ENCODE peak calls at places on chromosomes 11 and 22, in five cellular contexts. R is thoracic aorta, U is AG04449, B is AG10803, J is kidney epithelial cell. S is an unnamed sample.
A peak's percentile ranks its signal among the peaks of the same experiment; 100 is the strongest.

GRCh38 chr22:37610480-37611148 is 2.0 kb downstream of the GGA1 start:
- DNase-seq in J (no peak), U (no peak), R (no peak), B (no peak), S (no peak)

GRCh38 chr11:34654491-34655334 is 33.8 kb downstream of the EHF start:
- DNase-seq in J (no peak), R (no peak), B (peak; percentile 80), U (no peak), S (no peak)

GRCh38 chr11:80627364-80627763 is 1186.5 kb upstream of the TENM4 start:
- DNase-seq in B (no peak), U (no peak), R (no peak), J (no peak), S (no peak)

GRCh38 chr11:8587915-8588314 is 6.1 kb downstream of the STK33 start:
- DNase-seq in R (no peak), J (no peak), U (no peak), B (no peak), S (no peak)

GRCh38 chr22:25109878-25110595 is 89.6 kb upstream of the CRYBB3 start:
- DNase-seq in U (no peak), B (no peak), R (no peak), J (no peak), S (no peak)

GRCh38 chr11:110710520-110711381 is 1.5 kb downstream of the ARHGAP20 start:
- DNase-seq in U (no peak), B (no peak), J (no peak), R (no peak), S (peak; percentile 25)

GRCh38 chr11:92765965-92766371 is 203.5 kb upstream of the MTNR1B start:
- DNase-seq in R (no peak), U (no peak), J (peak; percentile 2), B (peak; percentile 39), S (no peak)

GRCh38 chr11:77886401-77886800 is 65.5 kb downstream of the AAMDC start:
- DNase-seq in B (peak; percentile 55), J (no peak), U (no peak), R (no peak), S (no peak)

GRCh38 chr11:78156081-78156844 is 16.8 kb upstream of the ALG8 start:
- DNase-seq in R (no peak), J (no peak), U (no peak), B (peak; percentile 53), S (no peak)

DNA sequence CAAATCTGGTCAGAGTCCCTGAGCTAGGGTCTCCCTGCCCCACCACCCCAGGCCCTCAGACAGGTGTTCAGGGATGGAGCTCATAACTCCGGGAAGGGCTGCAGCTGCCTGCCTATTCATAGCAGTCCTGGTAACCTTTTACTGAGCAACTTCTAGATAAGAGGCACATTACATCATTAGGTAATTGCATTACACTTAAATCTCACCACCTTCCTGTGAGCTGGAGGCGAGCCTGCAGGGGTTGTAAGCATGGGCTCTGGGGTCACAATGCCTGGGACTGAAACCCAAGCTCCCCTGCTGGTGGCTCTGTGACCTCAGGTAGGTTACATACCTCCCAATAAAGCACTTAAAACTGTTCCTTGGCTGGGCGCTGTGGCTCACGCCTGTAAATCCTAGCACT is 22.5 kb downstream of the TP53I11 start:
- DNase-seq in J (no peak), U (no peak), B (no peak), R (no peak), S (no peak)
- TF ChIP-seq CTCF in J (no peak), U (no peak), B (no peak), R (no peak), S (no peak)

GRCh38 chr22:26377170-26377825 is 51.8 kb upstream of the ASPHD2 start:
- DNase-seq in B (no peak), J (no peak), U (no peak), R (no peak), S (no peak)
- TF ChIP-seq CTCF in B (no peak), J (no peak), U (no peak), R (no peak), S (peak; percentile 7)

GRCh38 chr11:67375320-67376021 is 2.1 kb upstream of the CLCF1 start:
- DNase-seq in J (no peak), B (no peak), U (no peak), R (no peak), S (no peak)

GRCh38 chr11:67374571-67375276 is 1.3 kb upstream of the CLCF1 start:
- DNase-seq in B (peak; percentile 50), J (no peak), R (no peak), U (no peak), S (no peak)

GRCh38 chr11:67372993-67373915 is at the start of gene CLCF1:
- DNase-seq in B (peak; percentile 93), U (no peak), J (no peak), R (no peak), S (peak; percentile 84)

GRCh38 chr11:67372232-67372992 is 986 bp downstream of the CLCF1 start:
- DNase-seq in R (no peak), U (no peak), J (no peak), B (no peak), S (peak; percentile 64)

DNA sequence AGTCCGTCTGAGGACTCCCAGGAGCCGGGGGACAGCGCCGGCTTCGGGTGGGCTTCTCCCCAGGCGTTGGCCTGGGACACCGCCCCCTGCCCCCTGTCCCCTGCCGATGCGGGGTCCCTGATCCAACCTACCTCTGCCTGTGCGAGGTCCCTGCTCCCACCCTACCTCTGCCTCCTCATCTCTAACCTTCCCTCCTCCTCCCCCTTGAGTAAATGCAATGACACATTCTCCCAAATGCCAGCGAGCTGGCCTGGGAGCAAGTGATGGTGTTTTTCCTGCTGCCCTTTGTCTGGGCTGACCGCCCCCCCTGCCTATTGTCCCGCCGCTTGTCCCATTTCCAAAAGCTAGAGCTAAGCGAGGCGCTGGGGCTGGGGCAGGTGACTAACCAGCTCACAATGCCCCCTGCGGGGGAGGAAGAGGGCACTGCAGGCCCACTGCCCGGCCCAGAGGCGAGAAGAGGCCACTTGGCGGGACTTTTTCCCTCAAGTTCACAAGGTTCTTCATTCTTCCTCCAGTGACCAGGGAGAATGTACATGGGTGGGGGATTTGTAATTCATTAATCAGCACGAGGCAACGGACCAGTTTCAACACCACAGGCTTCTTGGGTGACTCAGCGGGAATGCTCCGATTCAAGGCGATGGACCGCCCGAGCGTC is 645 bp upstream of the CLCF1 start:
- DNase-seq in B (peak; percentile 99), R (peak; percentile 82), U (peak; percentile 95), J (peak; percentile 99), S (peak; percentile 67)
- TF ChIP-seq CTCF in B (peak; percentile 38), R (peak; percentile 49), U (peak; percentile 47), J (peak; percentile 46), S (peak; percentile 47)

DNA sequence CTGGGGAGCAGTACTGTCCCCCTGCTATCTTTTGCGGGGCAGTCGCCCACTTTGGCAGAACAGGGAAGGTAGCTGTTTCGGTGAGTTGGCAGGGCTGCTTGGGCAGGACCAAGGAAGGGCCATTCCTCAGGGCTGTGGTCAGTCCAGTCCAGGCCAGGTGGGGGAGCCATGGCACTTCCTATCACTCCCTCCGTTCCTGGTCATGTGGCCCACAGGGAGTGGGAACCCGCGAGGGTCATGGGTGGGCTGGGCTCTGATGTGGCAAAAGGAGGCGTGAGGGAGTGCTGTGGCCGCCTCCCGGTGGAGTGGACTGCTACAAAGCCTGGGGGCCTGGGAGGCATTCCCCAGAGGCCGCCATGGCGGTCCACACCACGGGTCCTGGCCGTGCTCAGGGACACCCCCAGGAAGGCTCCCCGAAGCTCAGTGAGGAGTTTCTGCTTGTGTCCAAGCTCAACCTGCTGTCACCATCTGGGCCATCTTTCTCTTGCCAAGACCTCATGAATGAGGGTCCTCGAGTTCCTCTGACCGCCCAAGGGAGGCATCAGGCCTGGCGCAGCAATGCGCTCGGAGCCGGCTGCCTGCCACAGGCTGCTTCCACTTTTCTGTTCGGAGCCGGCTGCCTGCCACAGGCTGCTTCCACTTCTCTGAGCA is 11.9 kb downstream of the CHID1 start:
- DNase-seq in R (no peak), U (no peak), B (no peak), J (no peak), S (no peak)
- TF ChIP-seq CTCF in R (no peak), U (peak; percentile 37), B (peak; percentile 18), J (peak; percentile 32), S (no peak)

DNA sequence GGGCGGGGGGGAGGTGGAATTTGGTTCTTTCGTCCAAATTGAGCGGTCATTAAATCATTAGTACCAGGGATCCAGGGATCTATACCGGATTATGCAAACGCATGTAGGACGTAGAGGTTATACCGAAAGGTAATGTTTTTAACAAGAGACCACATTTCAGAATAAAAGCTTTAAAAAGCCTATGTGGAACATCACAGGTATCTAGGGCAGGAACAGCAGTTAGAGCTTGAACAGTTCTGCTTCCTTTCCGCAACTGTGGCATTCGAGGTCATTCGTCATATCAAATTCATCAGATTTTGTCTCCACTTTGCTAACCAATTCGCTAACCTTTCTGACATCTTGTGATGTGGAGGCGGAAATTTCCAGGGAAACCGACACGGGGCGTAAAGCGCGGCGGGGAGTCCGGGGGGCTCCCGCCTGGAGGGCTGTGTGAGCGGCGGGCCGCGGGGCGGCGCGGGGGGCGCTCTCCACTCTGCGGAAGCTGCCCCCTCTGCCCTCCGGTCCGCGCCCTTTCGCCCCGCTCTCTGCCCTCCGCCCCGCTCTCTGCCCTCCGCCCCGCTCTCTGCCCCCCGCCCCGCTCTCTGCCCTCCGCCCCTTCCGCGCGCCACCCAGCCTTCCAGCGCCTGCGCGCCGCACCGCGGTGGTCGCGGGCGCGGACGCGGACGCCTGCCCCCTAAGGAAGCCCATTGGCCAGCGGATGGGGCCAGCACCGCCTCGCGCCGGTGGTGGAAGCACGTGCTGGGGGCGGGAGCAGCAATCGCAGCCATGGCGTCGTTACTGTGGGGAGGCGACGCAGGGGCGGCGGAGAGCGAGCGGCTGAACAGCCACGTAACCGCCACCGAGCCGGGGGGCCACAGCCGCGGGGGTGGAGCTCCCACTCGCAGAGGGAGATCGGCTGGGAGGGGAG is at the start of gene DDX25:
- DNase-seq in B (no peak), R (no peak), J (no peak), U (no peak), S (no peak)
- TF ChIP-seq CTCF in B (no peak), R (no peak), J (no peak), U (no peak), S (no peak)

GRCh38 chr11:124899376-124900145 is 1.9 kb upstream of the ROBO4 start:
- DNase-seq in B (no peak), R (no peak), J (no peak), U (no peak), S (no peak)

GRCh38 chr11:124898711-124899110 is 1.0 kb upstream of the ROBO4 start:
- DNase-seq in B (peak; percentile 74), R (no peak), U (no peak), J (no peak), S (no peak)

GRCh38 chr11:124896071-124896750 is 1.5 kb downstream of the ROBO4 start:
- DNase-seq in J (no peak), U (no peak), B (no peak), R (no peak), S (no peak)

GRCh38 chr11:124896821-124897391 is 759 bp downstream of the ROBO4 start:
- DNase-seq in B (no peak), J (no peak), R (no peak), U (no peak), S (no peak)

GRCh38 chr11:124897681-124898680 is at the start of gene ROBO4:
- DNase-seq in R (no peak), J (peak; percentile 67), B (peak; percentile 91), U (peak; percentile 56), S (no peak)
- TF ChIP-seq CTCF in R (no peak), J (peak; percentile 6), B (peak; percentile 21), U (no peak), S (no peak)

GRCh38 chr11:63671322-63672155 is at the start of gene ATL3:
- DNase-seq in R (peak; percentile 97), U (peak; percentile 53), B (peak; percentile 91), J (peak; percentile 80), S (peak; percentile 97)
- TF ChIP-seq CTCF in R (no peak), U (peak; percentile 10), B (no peak), J (peak; percentile 11), S (no peak)

GRCh38 chr11:112540261-112540660 is 279.6 kb upstream of the PLET1 start:
- DNase-seq in R (no peak), U (no peak), J (no peak), B (no peak), S (no peak)
- TF ChIP-seq CTCF in R (no peak), U (no peak), J (no peak), B (no peak), S (no peak)